ENCODE peak calls at places on chromosomes 1 and 21, in ten cellular contexts. V is spleen; E is adrenal gland; N is pancreas; J is tibial nerve; P is GM23248; G is HCT116; X is K562; D is CD8-positive, alpha-beta memory T cell; S is mammary epithelial cell. T is an unnamed sample. For H3K27me3 and H3K4me1, the result is how much of the 10 kb centered on the place peaks cover.

GRCh38 chr1:207027921-207028320 is 4.6 kb downstream of the C1orf116 start:
- DNase-seq in V (no peak), E (no peak), N (no peak), J (no peak), P (no peak), G (no peak), X (no peak), D (no peak), S (no peak), T (no peak)

GRCh38 chr1:178126790-178127189 is 32.9 kb downstream of the RASAL2 start:
- DNase-seq in V (no peak), E (no peak), N (no peak), J (no peak), P (peak), G (peak), X (no peak), D (no peak), S (peak), T (peak)

GRCh38 chr1:67084765-67085318 is 30.9 kb upstream of the SLC35D1 start:
- DNase-seq in V (no peak), E (no peak), N (no peak), J (no peak), P (no peak), G (no peak), X (no peak), D (no peak), S (no peak), T (no peak)

GRCh38 chr1:109392788-109393580 is 4.7 kb downstream of the SORT1 start:
- DNase-seq in V (no peak), E (peak), N (no peak), J (peak), P (peak), G (no peak), X (peak), D (no peak), S (no peak), T (no peak)

GRCh38 chr21:45128613-45129226 is 54.3 kb downstream of the ADARB1 start:
- DNase-seq in V (peak), E (peak), N (peak), J (peak), P (peak), G (peak), X (no peak), D (peak), S (peak), T (peak)

GRCh38 chr1:227428803-227429202 is 110.5 kb upstream of the CDC42BPA start:
- DNase-seq in V (no peak), E (peak), N (no peak), J (no peak), P (no peak), G (no peak), X (no peak), D (no peak), S (no peak), T (no peak)

GRCh38 chr1:222702210-222702609 is 10.1 kb downstream of the AIDA start:
- DNase-seq in V (no peak), E (no peak), N (no peak), J (no peak), P (no peak), G (no peak), X (no peak), D (no peak), S (no peak), T (no peak)

GRCh38 chr1:154767315-154768240 is 102.5 kb downstream of the KCNN3 start:
- DNase-seq in V (peak), E (no peak), N (no peak), J (no peak), P (peak), G (no peak), X (no peak), D (no peak), S (peak), T (peak)

GRCh38 chr21:33256019-33256418 is 10.1 kb upstream of the IL10RB start:
- DNase-seq in V (no peak), E (no peak), N (no peak), J (no peak), P (no peak), G (no peak), X (no peak), D (no peak), S (no peak), T (no peak)

GRCh38 chr21:38913120-38913975 is 107.6 kb downstream of the ETS2 start:
- DNase-seq in V (peak), E (peak), N (peak), J (peak), P (peak), G (peak), X (peak), D (no peak), S (peak), T (peak)

GRCh38 chr1:186479162-186479561 is 18.2 kb upstream of the PDC start:
- DNase-seq in V (no peak), E (no peak), N (no peak), J (no peak), P (no peak), G (no peak), X (no peak), D (no peak), S (no peak), T (no peak)

GRCh38 chr1:200487650-200488049 is 77.8 kb upstream of the ZNF281 start:
- DNase-seq in V (no peak), E (no peak), N (no peak), J (no peak), P (no peak), G (no peak), X (no peak), D (no peak), S (no peak), T (no peak)

GRCh38 chr1:66626261-66626660 is 92.3 kb downstream of the SGIP1 start:
- DNase-seq in V (no peak), E (no peak), N (no peak), J (no peak), P (no peak), G (no peak), X (no peak), D (no peak), S (no peak), T (no peak)

GRCh38 chr21:46023126-46023985 is 41.8 kb downstream of the COL6A1 start:
- DNase-seq in V (peak), E (no peak), N (no peak), J (no peak), P (no peak), G (no peak), X (no peak), D (no peak), S (no peak), T (no peak)

GRCh38 chr1:162670928-162671663 is 38.8 kb downstream of the DDR2 start:
- DNase-seq in V (no peak), E (peak), N (no peak), J (no peak), P (peak), G (no peak), X (no peak), D (no peak), S (no peak), T (no peak)

GRCh38 chr1:32032287-32032639 is 18.6 kb downstream of the KHDRBS1 start:
- DNase-seq in V (no peak), E (no peak), N (no peak), J (no peak), P (no peak), G (no peak), X (no peak), D (no peak), S (no peak), T (no peak)

GRCh38 chr1:176379626-176380339 is 83.2 kb upstream of the PAPPA2 start:
- DNase-seq in V (no peak), E (no peak), N (no peak), J (peak), P (peak), G (no peak), X (no peak), D (no peak), S (no peak), T (no peak)

GRCh38 chr21:43712268-43712942 is 6.5 kb upstream of the PDXK start:
- DNase-seq in V (no peak), E (peak), N (no peak), J (no peak), P (peak), G (peak), X (peak), D (no peak), S (peak), T (peak)

GRCh38 chr1:92536593-92537332 is 50.0 kb upstream of the GFI1 start:
- DNase-seq in V (no peak), E (no peak), N (no peak), J (no peak), P (peak), G (no peak), X (no peak), D (no peak), S (peak), T (no peak)

GRCh38 chr1:3540876-3541275 is 70.4 kb downstream of the MEGF6 start:
- DNase-seq in V (no peak), E (no peak), N (no peak), J (no peak), P (no peak), G (no peak), X (no peak), D (no peak), S (no peak), T (no peak)

GRCh38 chr1:12244078-12244477 is 14.2 kb downstream of the VPS13D start:
- DNase-seq in V (no peak), E (no peak), N (no peak), J (no peak), P (peak), G (no peak), X (peak), D (no peak), S (no peak), T (no peak)

GRCh38 chr1:200733907-200734306 is 4.8 kb upstream of the CAMSAP2 start:
- DNase-seq in V (no peak), E (no peak), N (no peak), J (no peak), P (no peak), G (no peak), X (no peak), D (no peak), S (peak), T (no peak)

GRCh38 chr1:196608401-196609113 is at the start of gene KCNT2:
- DNase-seq in V (peak), E (peak), N (peak), J (peak), P (peak), G (no peak), X (peak), D (no peak), S (no peak), T (no peak)

GRCh38 chr21:46021978-46022544 is 40.5 kb downstream of the COL6A1 start:
- DNase-seq in V (no peak), E (no peak), N (no peak), J (peak), P (peak), G (no peak), X (no peak), D (no peak), S (no peak), T (no peak)

GRCh38 chr21:34997295-34997694 is 51.8 kb downstream of the RUNX1 start:
- DNase-seq in V (no peak), E (no peak), N (no peak), J (no peak), P (peak), G (no peak), X (peak), D (no peak), S (no peak), T (no peak)

GRCh38 chr1:221419513-221420088 is 322.3 kb downstream of the DUSP10 start:
- DNase-seq in V (no peak), E (no peak), N (no peak), J (no peak), P (peak), G (no peak), X (no peak), D (no peak), S (peak), T (peak)

GRCh38 chr1:19963636-19964035 is 15.8 kb downstream of the PLA2G2A start:
- DNase-seq in V (no peak), E (no peak), N (no peak), J (no peak), P (no peak), G (no peak), X (no peak), D (no peak), S (no peak), T (no peak)

GRCh38 chr1:171344473-171344820 is 30.5 kb downstream of the FMO4 start:
- DNase-seq in V (no peak), E (peak), N (no peak), J (peak), P (peak), G (no peak), X (no peak), D (no peak), S (no peak), T (no peak)

GRCh38 chr1:21845646-21846641 is 33.9 kb downstream of the LDLRAD2 start:
- DNase-seq in V (no peak), E (no peak), N (no peak), J (no peak), P (no peak), G (no peak), X (no peak), D (no peak), S (no peak), T (no peak)

DNA sequence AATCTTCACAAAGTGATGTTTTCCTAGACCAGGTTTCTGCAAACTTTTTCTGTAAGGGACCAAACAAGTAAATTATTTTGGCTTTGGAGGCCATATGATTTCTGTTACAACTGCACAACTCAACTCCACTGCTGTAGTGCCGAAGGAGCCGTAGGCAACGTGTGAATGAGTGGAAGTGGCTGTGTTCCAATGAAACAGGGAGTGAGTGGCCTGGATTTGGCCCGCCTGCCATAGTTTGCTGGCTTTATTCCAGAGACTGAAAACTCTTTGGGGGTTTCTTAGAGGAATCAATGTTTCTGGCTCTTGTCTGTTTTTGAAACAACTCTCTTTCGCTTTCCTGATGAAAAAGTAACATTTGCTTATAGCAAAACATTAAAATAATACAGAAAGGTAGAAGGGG is 12.5 kb upstream of the ACTL8 start:
- DNase-seq in V (no peak), E (no peak), N (no peak), J (peak), P (peak), G (no peak), X (no peak), D (no peak), S (no peak), T (no peak)
- H3K27me3 ChIP-seq in V (under half), E (under half), N (under half), J (under half), P (under half), G (under half), X (under half), D (under half), S (under half), T (under half)

DNA sequence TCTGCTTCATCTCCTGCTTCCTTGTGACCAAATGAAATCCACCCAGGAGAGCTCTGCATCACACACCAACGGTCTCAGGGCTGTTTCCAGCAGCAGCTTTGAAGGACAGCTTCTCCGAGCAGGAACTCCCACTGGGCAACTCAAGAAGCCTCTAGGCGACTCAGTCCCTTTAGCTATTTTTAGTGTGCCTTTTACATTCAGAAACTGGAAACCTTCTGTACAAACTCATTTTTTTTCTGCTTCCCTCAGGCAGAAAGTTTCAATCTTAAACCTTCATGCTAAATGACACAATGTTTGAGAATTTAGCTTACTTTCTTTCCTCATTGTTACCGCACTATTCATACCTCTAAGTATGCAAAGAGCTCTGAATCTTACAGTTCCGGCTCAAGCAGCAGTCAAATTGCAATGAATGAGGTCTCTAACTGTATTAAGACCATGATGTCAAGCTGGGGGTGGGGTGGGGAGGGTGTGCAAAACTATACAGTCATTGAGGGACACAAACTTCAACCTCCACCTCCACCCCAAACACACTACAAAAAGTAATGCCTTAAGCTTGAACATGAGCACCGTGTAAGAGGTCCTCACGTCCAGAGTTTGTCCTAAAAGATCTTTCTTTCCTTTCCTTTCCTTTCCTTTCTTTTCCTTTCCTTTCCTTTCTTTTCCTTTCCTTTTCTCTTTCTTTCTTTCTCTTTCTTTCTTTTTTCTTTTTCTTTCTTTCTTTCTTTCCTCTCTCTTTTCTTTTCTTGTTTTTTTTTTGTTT is 16.4 kb upstream of the TARBP1 start:
- DNase-seq in V (no peak), E (no peak), N (no peak), J (no peak), P (peak), G (no peak), X (no peak), D (no peak), S (peak), T (peak)
- H3K4me1 ChIP-seq in V (under half), E (under half), N (under half), J (under half), P (under half), G (under half), X (under half), D (under half), S (under half), T (under half)

GRCh38 chr1:2221271-2221670 is 6.8 kb upstream of the SKI start:
- DNase-seq in V (no peak), E (no peak), N (no peak), J (no peak), P (no peak), G (no peak), X (no peak), D (no peak), S (no peak), T (no peak)
- H3K27me3 ChIP-seq in V (under half), E (under half), N (under half), J (under half), P (under half), G (under half), X (under half), D (under half), S (under half), T (under half)

GRCh38 chr1:226162898-226163297 is 23.6 kb downstream of the ACBD3 start:
- DNase-seq in V (no peak), E (peak), N (peak), J (no peak), P (no peak), G (no peak), X (no peak), D (no peak), S (no peak), T (no peak)

GRCh38 chr1:226154593-226154992 is 31.9 kb downstream of the ACBD3 start:
- DNase-seq in V (no peak), E (no peak), N (no peak), J (no peak), P (no peak), G (no peak), X (no peak), D (no peak), S (no peak), T (no peak)

GRCh38 chr1:226158983-226159382 is 27.6 kb downstream of the ACBD3 start:
- DNase-seq in V (no peak), E (no peak), N (no peak), J (no peak), P (no peak), G (no peak), X (no peak), D (no peak), S (no peak), T (no peak)

GRCh38 chr1:226158457-226158856 is 28.1 kb downstream of the ACBD3 start:
- DNase-seq in V (no peak), E (no peak), N (no peak), J (no peak), P (no peak), G (no peak), X (no peak), D (no peak), S (no peak), T (no peak)

GRCh38 chr1:226157761-226158316 is 28.7 kb downstream of the ACBD3 start:
- DNase-seq in V (no peak), E (no peak), N (no peak), J (no peak), P (no peak), G (no peak), X (no peak), D (no peak), S (no peak), T (no peak)
- H3K4me1 ChIP-seq in V (half or more), E (under half), N (under half), J (under half), P (under half), G (under half), X (under half), D (under half), S (under half), T (under half)

GRCh38 chr1:10942542-10942912 is 69.9 kb upstream of the TARDBP start:
- DNase-seq in V (no peak), E (no peak), N (no peak), J (no peak), P (no peak), G (no peak), X (no peak), D (no peak), S (no peak), T (no peak)
- H3K27me3 ChIP-seq in V (under half), E (under half), N (under half), J (under half), P (under half), G (under half), X (half or more), D (under half), S (under half), T (under half)

T was measured in foreskin keratinocyte.